ENCODE peak calls at places on chromosomes 5 and 9, in eight cellular contexts. Y, M, J, S, V, X, C and L are unnamed samples.

GRCh38 chr5:100762163-100762562 is 140.9 kb downstream of the ST8SIA4 start:
- DNase-seq in J (peak; percentile 93), V (no peak), X (no peak), C (no peak), S (no peak), M (no peak), Y (no peak), L (no peak)

GRCh38 chr5:177540438-177540837 is 13.9 kb downstream of the FAM193B start:
- DNase-seq in V (no peak), S (no peak), C (no peak), Y (no peak), M (no peak), X (no peak), J (no peak), L (no peak)

GRCh38 chr5:57324159-57324558 is 150.3 kb downstream of the GPBP1 start:
- DNase-seq in C (no peak), X (no peak), J (peak; percentile 38), M (no peak), Y (no peak), V (no peak), S (no peak), L (no peak)

GRCh38 chr9:91842358-91842757 is 107.7 kb downstream of the ROR2 start:
- DNase-seq in V (no peak), J (no peak), X (no peak), C (no peak), Y (no peak), S (no peak), M (no peak), L (no peak)

GRCh38 chr5:59174248-59174844 is 591.5 kb downstream of the RAB3C start:
- DNase-seq in C (peak; percentile 46), Y (peak; percentile 15), V (peak; percentile 59), M (no peak), J (peak; percentile 87), X (peak; percentile 37), S (peak; percentile 48), L (peak; percentile 9)

GRCh38 chr9:122261469-122261881 is 3.2 kb downstream of the RBM18 start:
- DNase-seq in C (peak; percentile 72), Y (no peak), V (peak; percentile 9), S (no peak), M (peak; percentile 4), X (peak; percentile 71), J (peak; percentile 79), L (no peak)

GRCh38 chr9:98958271-98958989 is 14.7 kb downstream of the COL15A1 start:
- DNase-seq in X (no peak), C (no peak), V (no peak), S (peak; percentile 90), M (no peak), Y (no peak), J (peak; percentile 93), L (no peak)

GRCh38 chr5:61866930-61867329 is 439.1 kb upstream of the KIF2A start:
- DNase-seq in Y (no peak), S (peak; percentile 52), J (peak; percentile 58), V (no peak), C (no peak), M (no peak), X (no peak), L (no peak)

GRCh38 chr9:96874947-96875459 is 20.7 kb upstream of the ZNF782 start:
- DNase-seq in M (no peak), S (no peak), X (peak; percentile 65), Y (no peak), J (no peak), V (no peak), C (no peak), L (peak; percentile 12)

GRCh38 chr9:108151161-108151586 is 661.6 kb upstream of the KLF4 start:
- DNase-seq in C (no peak), V (no peak), X (no peak), S (peak; percentile 64), M (no peak), Y (no peak), J (peak; percentile 97), L (no peak)

GRCh38 chr9:16656432-16657169 is 213.9 kb downstream of the BNC2 start:
- DNase-seq in Y (no peak), X (no peak), M (no peak), V (no peak), C (no peak), J (no peak), S (no peak), L (no peak)

GRCh38 chr9:123953601-123954011 is 23.7 kb upstream of the DENND1A start:
- DNase-seq in S (no peak), Y (no peak), V (no peak), J (no peak), X (no peak), M (no peak), C (no peak), L (no peak)

GRCh38 chr9:133619791-133620190 is 10.6 kb upstream of the FAM163B start:
- DNase-seq in S (no peak), M (no peak), J (peak; percentile 39), V (no peak), Y (no peak), C (no peak), X (peak; percentile 24), L (peak; percentile 29)

GRCh38 chr5:43275391-43275790 is 37.8 kb downstream of the HMGCS1 start:
- DNase-seq in M (no peak), V (no peak), Y (no peak), X (no peak), S (no peak), C (no peak), J (no peak), L (no peak)

GRCh38 chr5:135310328-135310989 is 88.6 kb downstream of the MACROH2A1 start:
- DNase-seq in M (no peak), C (peak; percentile 20), V (peak; percentile 40), Y (no peak), X (no peak), S (peak; percentile 37), J (peak; percentile 92), L (no peak)

GRCh38 chr9:128203842-128204551 is 818 bp downstream of the DNM1 start:
- DNase-seq in V (peak; percentile 37), X (no peak), M (no peak), J (peak; percentile 31), Y (peak; percentile 22), S (no peak), C (no peak), L (no peak)

GRCh38 chr5:73674669-73675004 is 48.6 kb downstream of the ARHGEF28 start:
- DNase-seq in S (no peak), M (no peak), V (no peak), Y (no peak), C (no peak), X (no peak), J (no peak), L (no peak)

GRCh38 chr5:88785396-88786216 is 97.4 kb downstream of the MEF2C start:
- DNase-seq in M (peak; percentile 74), Y (no peak), S (peak; percentile 65), X (peak; percentile 69), V (no peak), C (peak; percentile 88), J (peak; percentile 68), L (no peak)

GRCh38 chr9:36091028-36091953 is 45.2 kb upstream of the GLIPR2 start:
- DNase-seq in M (no peak), C (peak; percentile 47), S (no peak), J (peak; percentile 37), Y (no peak), X (peak; percentile 15), V (no peak), L (no peak)

GRCh38 chr5:125717209-125717608 is 706.0 kb upstream of the GRAMD2B start:
- DNase-seq in V (no peak), Y (no peak), M (no peak), J (peak; percentile 82), X (no peak), S (peak; percentile 39), C (peak; percentile 73), L (no peak)

GRCh38 chr5:139726248-139726647 is 69.4 kb upstream of the PSD2 start:
- DNase-seq in V (no peak), C (no peak), M (no peak), S (no peak), Y (no peak), J (no peak), X (no peak), L (no peak)

GRCh38 chr9:27355166-27355565 is 58.2 kb upstream of the EQTN start:
- DNase-seq in S (no peak), V (no peak), Y (no peak), M (no peak), X (no peak), J (peak; percentile 15), C (no peak), L (no peak)

GRCh38 chr5:54446169-54446786 is 9.2 kb upstream of the HSPB3 start:
- DNase-seq in X (no peak), C (no peak), J (no peak), Y (no peak), V (no peak), S (no peak), M (no peak), L (no peak)

GRCh38 chr5:137621861-137622823 is 113.7 kb downstream of the KLHL3 start:
- DNase-seq in V (no peak), Y (no peak), S (no peak), X (no peak), J (no peak), C (peak; percentile 72), M (no peak), L (no peak)

GRCh38 chr9:77663754-77664153 is 15.6 kb upstream of the GNA14 start:
- DNase-seq in M (no peak), J (peak; percentile 26), X (peak; percentile 67), V (no peak), Y (no peak), S (no peak), C (no peak), L (no peak)

GRCh38 chr5:80736730-80737129 is 81.9 kb upstream of the DHFR start:
- DNase-seq in X (no peak), C (no peak), V (no peak), Y (no peak), J (peak; percentile 11), M (no peak), S (no peak), L (no peak)

GRCh38 chr5:177365845-177366527 is 8.3 kb downstream of the RGS14 start:
- DNase-seq in X (no peak), C (no peak), Y (no peak), J (no peak), M (no peak), S (no peak), V (no peak), L (no peak)

GRCh38 chr9:86700601-86701000 is 246.7 kb downstream of the GAS1 start:
- DNase-seq in J (no peak), X (no peak), S (no peak), C (no peak), Y (no peak), V (no peak), M (no peak), L (no peak)

GRCh38 chr9:26058111-26058895 is 380.1 kb upstream of the TUSC1 start:
- DNase-seq in X (no peak), J (no peak), V (no peak), M (no peak), S (no peak), C (no peak), Y (no peak), L (no peak)

GRCh38 chr5:148397968-148398595 is 14.3 kb downstream of the FBXO38 start:
- DNase-seq in M (no peak), Y (no peak), S (no peak), J (no peak), V (peak; percentile 71), X (no peak), C (no peak), L (no peak)